ENCODE peak calls at places on chromosomes 6 and 20, in ten cellular contexts. T is stomach, P is endothelial cell of umbilical vein, Y is adrenal gland, L is IMR-90, G is esophagus squamous epithelium, U is HCT116, V is H54, F is transverse colon, O is lower leg skin. W is an unnamed sample.
A peak's percentile ranks its signal among the peaks of the same experiment; 100 is the strongest.

GRCh38 chr20:46081074-46081473 is 8.7 kb downstream of the NCOA5 start:
- DNase-seq in T (no peak), P (no peak), Y (no peak), L (no peak), G (no peak), U (no peak), V (no peak), F (no peak), O (no peak), W (no peak)

GRCh38 chr6:116073765-116074450 is 13.2 kb upstream of the FRK start:
- DNase-seq in T (no peak), P (peak; percentile 20), Y (no peak), L (peak; percentile 87), G (no peak), U (no peak), V (no peak), F (no peak), O (no peak), W (no peak)

GRCh38 chr6:90458353-90459224 is 128.3 kb downstream of the MAP3K7 start:
- DNase-seq in T (no peak), P (no peak), Y (no peak), L (no peak), G (no peak), U (no peak), V (no peak), F (no peak), O (no peak), W (peak; percentile 84)

GRCh38 chr6:72626126-72626525 is 4.3 kb downstream of the KCNQ5 start:
- DNase-seq in T (no peak), P (no peak), Y (no peak), L (no peak), G (no peak), U (no peak), V (no peak), F (no peak), O (no peak), W (no peak)

GRCh38 chr6:108736832-108737231 is 111.4 kb upstream of the ARMC2 start:
- DNase-seq in T (no peak), P (peak; percentile 92), Y (no peak), L (peak; percentile 92), G (no peak), U (peak; percentile 78), V (peak; percentile 28), F (no peak), O (peak; percentile 86), W (no peak)

GRCh38 chr20:16267526-16267925 is 305.7 kb downstream of the KIF16B start:
- DNase-seq in T (no peak), P (no peak), Y (no peak), L (no peak), G (no peak), U (no peak), V (no peak), F (no peak), O (peak; percentile 56), W (no peak)

GRCh38 chr6:88641178-88641903 is 322.1 kb downstream of the RNGTT start:
- DNase-seq in T (no peak), P (no peak), Y (no peak), L (peak; percentile 13), G (no peak), U (no peak), V (no peak), F (no peak), O (no peak), W (no peak)

GRCh38 chr6:152099816-152100618 is 292.5 kb downstream of the ESR1 start:
- DNase-seq in T (no peak), P (peak; percentile 68), Y (peak; percentile 42), L (peak; percentile 28), G (no peak), U (no peak), V (peak; percentile 24), F (peak; percentile 10), O (no peak), W (peak; percentile 24)

GRCh38 chr6:136487746-136488145 is 62.5 kb downstream of the MAP7 start:
- DNase-seq in T (no peak), P (no peak), Y (no peak), L (no peak), G (no peak), U (no peak), V (no peak), F (no peak), O (no peak), W (no peak)

GRCh38 chr20:56934888-56935287 is 305.8 kb downstream of the TFAP2C start:
- DNase-seq in T (no peak), P (no peak), Y (no peak), L (no peak), G (no peak), U (no peak), V (no peak), F (no peak), O (no peak), W (no peak)

GRCh38 chr6:132893772-132894490 is 79.6 kb downstream of the RPS12 start:
- DNase-seq in T (no peak), P (no peak), Y (no peak), L (peak; percentile 21), G (no peak), U (no peak), V (no peak), F (no peak), O (no peak), W (no peak)

GRCh38 chr6:91704531-91704930 is 1117.7 kb upstream of the MAP3K7 start:
- DNase-seq in T (no peak), P (no peak), Y (no peak), L (peak; percentile 57), G (no peak), U (no peak), V (no peak), F (no peak), O (no peak), W (no peak)

DNA sequence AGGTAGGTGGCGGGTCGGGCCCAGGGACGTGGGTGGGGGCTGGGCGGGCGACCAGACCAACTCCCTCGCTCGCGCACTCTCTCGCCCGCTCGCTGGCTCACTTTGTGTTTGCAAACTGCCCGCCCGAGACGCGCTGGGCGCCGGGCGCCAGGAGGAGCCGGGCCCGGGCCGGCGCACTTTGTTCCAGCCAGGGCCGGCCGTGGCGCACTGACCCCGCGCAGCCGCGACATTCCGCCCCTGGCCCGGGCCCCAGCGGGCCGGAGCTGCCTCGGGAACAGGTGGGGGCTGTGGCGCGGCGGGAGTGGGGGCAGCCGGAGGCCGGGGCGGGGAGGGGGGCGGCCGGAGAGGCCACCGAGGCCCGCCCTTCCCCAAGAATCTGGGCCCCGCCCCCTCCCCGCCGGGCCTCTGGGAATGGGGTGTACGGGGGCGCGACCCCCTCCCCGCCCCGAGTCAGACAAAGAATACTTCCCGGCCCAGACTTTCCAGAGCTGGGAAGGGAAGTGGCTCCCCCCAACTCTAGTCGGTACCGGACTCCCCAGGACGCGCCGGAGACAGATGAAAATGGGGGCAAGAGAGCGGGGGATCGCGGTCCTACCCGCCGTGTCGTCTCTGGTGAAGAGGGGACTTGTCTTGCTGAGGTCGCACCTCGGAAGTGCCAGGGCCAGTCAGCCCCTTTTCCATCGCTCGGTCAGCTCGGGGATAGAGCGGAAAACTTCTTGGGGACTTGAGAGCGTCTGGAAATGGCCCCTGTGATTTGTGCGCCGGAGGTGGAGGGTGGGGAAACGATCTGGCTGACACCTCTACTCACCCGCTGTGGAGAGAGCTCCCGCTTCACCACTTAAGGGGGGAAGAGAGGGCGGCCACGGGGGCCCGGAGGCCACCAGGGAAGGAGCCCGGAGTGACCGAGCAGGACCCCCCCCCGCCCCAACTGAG is 951 bp downstream of the FOXP4 start:
- DNase-seq in T (peak; percentile 48), P (peak; percentile 31), Y (peak; percentile 55), L (peak; percentile 30), G (no peak), U (no peak), V (peak; percentile 63), F (peak; percentile 42), O (no peak), W (peak; percentile 75)
- TF ChIP-seq POLR2A in T (no peak), P (no peak), Y (no peak), L (peak; percentile 27), G (no peak), U (no peak), V (no peak), F (no peak), O (no peak), W (no peak)

DNA sequence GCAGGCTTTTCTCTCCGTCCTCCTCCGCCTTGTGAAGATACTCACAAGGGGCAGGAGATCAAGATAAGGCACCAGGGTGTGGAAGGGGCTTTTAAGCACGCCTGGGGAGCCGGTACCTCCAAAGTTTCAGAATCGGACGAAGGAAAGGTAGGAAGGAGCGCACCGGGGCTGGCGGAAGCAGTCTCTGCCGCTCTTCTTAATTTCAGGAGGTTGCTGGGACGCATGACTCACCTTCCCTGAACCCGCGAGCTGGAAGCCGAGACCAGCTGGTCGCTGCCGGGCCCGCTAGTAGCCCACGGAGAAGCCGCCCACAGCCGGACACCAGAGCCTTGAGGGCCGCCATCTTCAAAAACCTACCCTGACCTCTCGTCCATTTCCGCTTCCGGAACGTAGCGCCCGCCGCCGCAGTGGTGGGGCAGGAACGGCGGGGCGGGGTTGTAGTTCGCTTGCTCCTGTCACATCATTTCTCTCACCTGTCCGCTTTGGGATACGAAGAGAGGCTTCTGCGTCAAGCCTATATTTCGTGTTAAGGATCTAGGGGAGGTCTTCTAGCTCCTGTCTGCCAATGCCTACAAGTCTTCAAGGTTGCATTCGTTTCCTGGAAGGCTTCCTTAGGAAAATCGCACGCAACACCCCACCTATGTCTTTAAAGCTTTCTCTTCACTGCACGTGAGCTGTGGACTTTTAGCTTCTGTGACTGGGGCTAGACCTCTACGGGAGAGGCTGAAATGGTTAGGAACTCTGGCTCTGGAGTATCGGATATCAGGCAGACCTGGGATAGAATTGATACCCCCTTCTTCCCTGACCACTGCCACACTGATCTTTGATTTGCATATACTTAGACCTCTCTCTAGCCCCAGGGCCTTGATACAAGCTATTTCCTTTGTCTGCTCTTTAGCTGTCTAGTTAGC is at the start of gene MRPS18A:
- DNase-seq in T (peak; percentile 88), P (peak; percentile 71), Y (peak; percentile 85), L (peak; percentile 80), G (no peak), U (peak; percentile 69), V (peak; percentile 94), F (peak; percentile 91), O (peak; percentile 96), W (peak; percentile 87)
- TF ChIP-seq POLR2A in T (no peak), P (peak; percentile 92), Y (no peak), L (peak; percentile 70), G (peak; percentile 28), U (peak; percentile 74), V (peak; percentile 83), F (peak; percentile 66), O (no peak), W (peak; percentile 77)

GRCh38 chr6:8100159-8100854 is 2.0 kb downstream of the EEF1E1 start:
- DNase-seq in T (no peak), P (no peak), Y (no peak), L (no peak), G (no peak), U (no peak), V (no peak), F (no peak), O (no peak), W (peak; percentile 68)
- TF ChIP-seq POLR2A in T (no peak), P (no peak), Y (no peak), L (no peak), G (no peak), U (no peak), V (no peak), F (no peak), O (no peak), W (no peak)

DNA sequence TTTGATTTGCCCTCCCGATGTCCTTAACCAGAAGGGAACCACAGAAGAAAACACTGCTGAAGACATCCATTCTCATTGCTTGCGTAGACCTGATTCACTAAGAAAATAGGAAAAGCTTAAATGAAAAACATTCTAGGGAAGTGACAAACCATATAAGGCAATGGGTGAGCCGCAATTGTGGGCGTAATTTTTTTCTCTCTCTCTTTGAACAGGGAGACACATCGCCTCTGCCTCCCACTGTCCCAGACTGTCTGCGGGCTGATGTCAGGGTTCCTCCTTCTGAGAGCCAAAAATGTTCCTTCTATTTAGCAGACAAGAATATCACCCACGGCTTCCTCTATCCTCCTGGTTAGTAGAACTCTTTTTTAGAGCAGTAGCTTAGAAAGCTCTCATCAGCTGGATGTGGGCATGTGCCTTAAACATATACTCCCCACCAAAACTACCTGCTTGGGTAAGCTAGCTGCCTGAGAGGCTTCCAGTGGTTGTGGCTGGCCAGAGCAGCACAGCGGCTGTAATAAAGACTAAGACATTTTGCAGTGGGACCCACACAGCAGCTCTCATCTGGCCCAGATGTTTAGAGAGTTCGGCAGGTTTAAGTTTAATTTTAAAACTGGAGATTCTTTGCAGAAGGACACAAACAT is 22.7 kb upstream of the CTAGE9 start:
- DNase-seq in T (no peak), P (peak; percentile 28), Y (peak; percentile 4), L (peak; percentile 67), G (no peak), U (no peak), V (peak; percentile 7), F (no peak), O (no peak), W (no peak)
- TF ChIP-seq POLR2A in T (no peak), P (no peak), Y (no peak), L (no peak), G (no peak), U (no peak), V (no peak), F (no peak), O (no peak), W (no peak)

W was measured in erythroblast.